ENCODE peak calls at places on chromosome 7, in five cellular contexts. C, K, T, Y and U are unnamed samples.

GRCh38 chr7:31202801-31203200 is 137.7 kb downstream of the NEUROD6 start:
- DNase-seq in C (no peak), K (no peak), T (no peak), Y (peak; percentile 13), U (no peak)

GRCh38 chr7:141930211-141930610 is 14.0 kb downstream of the OR9A4 start:
- DNase-seq in C (no peak), K (no peak), T (no peak), Y (no peak), U (no peak)

GRCh38 chr7:102024005-102024768 is 206.8 kb downstream of the CUX1 start:
- DNase-seq in C (no peak), K (no peak), T (no peak), Y (no peak), U (no peak)

GRCh38 chr7:25831901-25832411 is 320.0 kb upstream of the NFE2L3 start:
- DNase-seq in C (peak; percentile 19), K (no peak), T (no peak), Y (no peak), U (no peak)

GRCh38 chr7:43694399-43694748 is 34.9 kb downstream of the COA1 start:
- DNase-seq in C (peak; percentile 91), K (no peak), T (no peak), Y (no peak), U (no peak)

GRCh38 chr7:115475774-115476407 is 554.0 kb downstream of the MDFIC start:
- DNase-seq in C (peak; percentile 22), K (no peak), T (no peak), Y (no peak), U (no peak)

GRCh38 chr7:155984028-155984607 is 171.9 kb upstream of the SHH start:
- DNase-seq in C (no peak), K (no peak), T (no peak), Y (no peak), U (no peak)

GRCh38 chr7:130063036-130063435 is 7.3 kb upstream of the KLHDC10 start:
- DNase-seq in C (peak; percentile 42), K (peak; percentile 38), T (peak; percentile 20), Y (no peak), U (no peak)

GRCh38 chr7:138935438-138936079 is 45.6 kb downstream of the KIAA1549 start:
- DNase-seq in C (peak; percentile 80), K (no peak), T (no peak), Y (peak; percentile 31), U (no peak)

GRCh38 chr7:27183682-27184341 is 1.2 kb downstream of the HOXA11 start:
- DNase-seq in C (no peak), K (no peak), T (no peak), Y (no peak), U (no peak)

GRCh38 chr7:157775021-157775559 is 438.3 kb downstream of the DNAJB6 start:
- DNase-seq in C (no peak), K (no peak), T (no peak), Y (no peak), U (no peak)

GRCh38 chr7:105306160-105306784 is 82.4 kb downstream of the SRPK2 start:
- DNase-seq in C (no peak), K (no peak), T (no peak), Y (no peak), U (no peak)

GRCh38 chr7:24971333-24972165 is 8.4 kb downstream of the OSBPL3 start:
- DNase-seq in C (peak; percentile 91), K (no peak), T (peak; percentile 37), Y (no peak), U (no peak)

GRCh38 chr7:98617051-98617959 is at the start of gene NPTX2:
- DNase-seq in C (no peak), K (peak; percentile 86), T (no peak), Y (peak; percentile 64), U (no peak)

GRCh38 chr7:114928060-114928459 is 6.2 kb downstream of the MDFIC start:
- DNase-seq in C (no peak), K (no peak), T (no peak), Y (no peak), U (no peak)

GRCh38 chr7:39605087-39605486 is 18.3 kb upstream of the RALA start:
- DNase-seq in C (peak; percentile 31), K (no peak), T (no peak), Y (no peak), U (no peak)

GRCh38 chr7:2478387-2478760 is 2.2 kb upstream of the GRIFIN start:
- DNase-seq in C (peak; percentile 37), K (no peak), T (peak; percentile 47), Y (peak; percentile 16), U (no peak)

GRCh38 chr7:2072042-2072441 is 160.7 kb downstream of the MAD1L1 start:
- DNase-seq in C (no peak), K (peak; percentile 65), T (no peak), Y (no peak), U (peak; percentile 95)

GRCh38 chr7:117085769-117086463 is 132.6 kb downstream of the ST7 start:
- DNase-seq in C (peak; percentile 50), K (no peak), T (no peak), Y (no peak), U (no peak)

GRCh38 chr7:23349484-23350157 is 50.5 kb downstream of the MALSU1 start:
- DNase-seq in C (peak; percentile 77), K (no peak), T (no peak), Y (no peak), U (no peak)

GRCh38 chr7:105399043-105399725 is 10.5 kb upstream of the SRPK2 start:
- DNase-seq in C (peak; percentile 43), K (no peak), T (no peak), Y (no peak), U (peak; percentile 22)

GRCh38 chr7:121195859-121196588 is 132.8 kb upstream of the WNT16 start:
- DNase-seq in C (peak; percentile 27), K (no peak), T (no peak), Y (no peak), U (no peak)

GRCh38 chr7:39085189-39085588 is 107.5 kb downstream of the POU6F2 start:
- DNase-seq in C (no peak), K (no peak), T (no peak), Y (no peak), U (no peak)

GRCh38 chr7:101891936-101892640 is 74.7 kb downstream of the CUX1 start:
- DNase-seq in C (no peak), K (no peak), T (peak; percentile 61), Y (no peak), U (no peak)

GRCh38 chr7:138584696-138585095 is 116.5 kb downstream of the SVOPL start:
- DNase-seq in C (no peak), K (no peak), T (no peak), Y (no peak), U (no peak)

GRCh38 chr7:50714851-50715250 is 67.8 kb downstream of the GRB10 start:
- DNase-seq in C (no peak), K (no peak), T (no peak), Y (no peak), U (no peak)

GRCh38 chr7:47332213-47332612 is 249.7 kb downstream of the TNS3 start:
- DNase-seq in C (no peak), K (no peak), T (no peak), Y (no peak), U (no peak)